ENCODE peak calls at places on chromosomes 3 and 15, in ten cellular contexts. F, C, X, U, T, I, N, Y, L and P are unnamed samples.

GRCh38 chr3:26350853-26351252 is 271.7 kb upstream of the LRRC3B start:
- DNase-seq in F (no peak), C (peak), X (no peak), U (no peak), T (no peak), I (no peak), N (no peak), Y (no peak), L (no peak), P (no peak)

GRCh38 chr3:35785540-35785939 is 146.2 kb downstream of the ARPP21 start:
- DNase-seq in F (no peak), C (no peak), X (no peak), U (no peak), T (no peak), I (no peak), N (no peak), Y (no peak), L (no peak), P (no peak)

GRCh38 chr3:106729481-106729880 is 647.8 kb upstream of the CCDC54 start:
- DNase-seq in F (no peak), C (no peak), X (no peak), U (no peak), T (peak), I (no peak), N (no peak), Y (no peak), L (no peak), P (no peak)

GRCh38 chr15:101625169-101625568 is 27.0 kb downstream of the TM2D3 start:
- DNase-seq in F (no peak), C (no peak), X (no peak), U (no peak), T (no peak), I (no peak), N (no peak), Y (no peak), L (no peak), P (no peak)

GRCh38 chr15:100278596-100279380 is 63.0 kb downstream of the ADAMTS17 start:
- DNase-seq in F (no peak), C (no peak), X (no peak), U (no peak), T (no peak), I (no peak), N (no peak), Y (no peak), L (no peak), P (no peak)

GRCh38 chr15:84855032-84855645 is 29.3 kb upstream of the SLC28A1 start:
- DNase-seq in F (no peak), C (no peak), X (no peak), U (no peak), T (no peak), I (no peak), N (no peak), Y (no peak), L (no peak), P (no peak)

GRCh38 chr3:102142379-102143058 is 292.3 kb upstream of the ZPLD1 start:
- DNase-seq in F (no peak), C (no peak), X (no peak), U (no peak), T (no peak), I (no peak), N (no peak), Y (no peak), L (no peak), P (no peak)

GRCh38 chr15:50182233-50183013 is 427 bp downstream of the SLC27A2 start:
- DNase-seq in F (peak), C (peak), X (peak), U (peak), T (no peak), I (no peak), N (no peak), Y (peak), L (no peak), P (no peak)

GRCh38 chr3:46619845-46620778 is 7.8 kb downstream of the FAM240A start:
- DNase-seq in F (no peak), C (peak), X (no peak), U (no peak), T (no peak), I (no peak), N (no peak), Y (no peak), L (no peak), P (no peak)

GRCh38 chr15:71409541-71409940 is 294.3 kb downstream of the THSD4 start:
- DNase-seq in F (no peak), C (no peak), X (no peak), U (no peak), T (peak), I (no peak), N (no peak), Y (no peak), L (no peak), P (no peak)

GRCh38 chr15:101242160-101242998 is 9.5 kb downstream of the CHSY1 start:
- DNase-seq in F (no peak), C (peak), X (peak), U (no peak), T (peak), I (peak), N (no peak), Y (no peak), L (no peak), P (no peak)

GRCh38 chr3:38707730-38708129 is 58.2 kb upstream of the SCN5A start:
- DNase-seq in F (peak), C (peak), X (no peak), U (no peak), T (no peak), I (no peak), N (no peak), Y (no peak), L (no peak), P (no peak)

GRCh38 chr3:97827741-97828471 is 6.1 kb downstream of the CRYBG3 start:
- DNase-seq in F (no peak), C (no peak), X (no peak), U (no peak), T (no peak), I (no peak), N (no peak), Y (no peak), L (no peak), P (no peak)

GRCh38 chr15:95944193-95944592 is 386.3 kb upstream of the NR2F2 start:
- DNase-seq in F (no peak), C (no peak), X (no peak), U (no peak), T (no peak), I (no peak), N (no peak), Y (peak), L (no peak), P (no peak)

GRCh38 chr3:89948008-89948407 is 840.6 kb downstream of the EPHA3 start:
- DNase-seq in F (no peak), C (no peak), X (no peak), U (no peak), T (no peak), I (no peak), N (no peak), Y (no peak), L (no peak), P (no peak)

GRCh38 chr3:147680820-147681488 is 271.8 kb downstream of the ZIC1 start:
- DNase-seq in F (no peak), C (no peak), X (no peak), U (no peak), T (no peak), I (no peak), N (no peak), Y (no peak), L (no peak), P (no peak)

GRCh38 chr3:187264051-187264450 is 27.5 kb downstream of the MASP1 start:
- DNase-seq in F (no peak), C (peak), X (no peak), U (peak), T (no peak), I (no peak), N (no peak), Y (peak), L (no peak), P (peak)

GRCh38 chr15:89630974-89631901 is 24.0 kb downstream of the KIF7 start:
- DNase-seq in F (no peak), C (no peak), X (no peak), U (no peak), T (no peak), I (no peak), N (no peak), Y (no peak), L (no peak), P (no peak)

GRCh38 chr3:147298511-147298982 is 107.8 kb downstream of the ZIC4 start:
- DNase-seq in F (no peak), C (peak), X (no peak), U (peak), T (peak), I (no peak), N (no peak), Y (no peak), L (no peak), P (peak)

GRCh38 chr3:135192929-135193328 is 397.9 kb downstream of the EPHB1 start:
- DNase-seq in F (no peak), C (no peak), X (no peak), U (no peak), T (peak), I (no peak), N (no peak), Y (no peak), L (no peak), P (no peak)

GRCh38 chr3:14804835-14805780 is 13.7 kb upstream of the FGD5 start:
- DNase-seq in F (no peak), C (no peak), X (no peak), U (no peak), T (no peak), I (no peak), N (no peak), Y (no peak), L (no peak), P (no peak)

GRCh38 chr3:44893097-44893496 is 18.7 kb downstream of the TGM4 start:
- DNase-seq in F (no peak), C (no peak), X (no peak), U (peak), T (peak), I (no peak), N (no peak), Y (no peak), L (no peak), P (peak)